ENCODE peak calls at places on chromosomes 11 and 22, in four cellular contexts. One of them, this sample, is unnamed.

GRCh38 chr11:124769804-124770774 is 8.0 kb upstream of the ESAM start:
- DNase-seq in SK-N-SH: no peak
- DNase-seq in H1: no peak
- DNase-seq in K562: no peak
- DNase-seq in this sample: no peak

GRCh38 chr11:125481531-125481930 is 14.5 kb downstream of the FEZ1 start:
- DNase-seq in SK-N-SH: peak; percentile 40
- DNase-seq in H1: no peak
- DNase-seq in K562: no peak
- DNase-seq in this sample: no peak

GRCh38 chr11:71962428-71963038 is 33.7 kb downstream of the RNF121 start:
- DNase-seq in H1: no peak
- DNase-seq in SK-N-SH: no peak
- DNase-seq in K562: no peak
- DNase-seq in this sample: no peak

GRCh38 chr11:27350503-27350902 is 12.5 kb downstream of the CCDC34 start:
- DNase-seq in K562: no peak
- DNase-seq in H1: no peak
- DNase-seq in SK-N-SH: no peak
- DNase-seq in this sample: no peak

GRCh38 chr11:117583063-117583801 is 213.8 kb downstream of the DSCAML1 start:
- DNase-seq in K562: no peak
- DNase-seq in SK-N-SH: peak; percentile 49
- DNase-seq in H1: no peak
- DNase-seq in this sample: no peak

GRCh38 chr22:35528967-35529366 is 11.7 kb upstream of the RASD2 start:
- DNase-seq in K562: no peak
- DNase-seq in H1: no peak
- DNase-seq in SK-N-SH: no peak
- DNase-seq in this sample: no peak

GRCh38 chr22:29689201-29689871 is 30.5 kb upstream of the CABP7 start:
- DNase-seq in H1: no peak
- DNase-seq in SK-N-SH: no peak
- DNase-seq in K562: no peak
- DNase-seq in this sample: no peak

GRCh38 chr22:19638282-19639015 is 75.9 kb upstream of the SEPTIN5 start:
- DNase-seq in SK-N-SH: peak; percentile 7
- DNase-seq in K562: no peak
- DNase-seq in H1: no peak
- DNase-seq in this sample: no peak

GRCh38 chr11:88103337-88104206 is 71.7 kb downstream of the RAB38 start:
- DNase-seq in H1: peak; percentile 65
- DNase-seq in SK-N-SH: peak; percentile 15
- DNase-seq in K562: peak; percentile 35
- DNase-seq in this sample: peak; percentile 74

GRCh38 chr11:121067453-121067852 is 33.6 kb upstream of the TECTA start:
- DNase-seq in SK-N-SH: no peak
- DNase-seq in H1: no peak
- DNase-seq in K562: no peak
- DNase-seq in this sample: no peak

GRCh38 chr22:48954781-48955311 is 872.8 kb downstream of the BRD1 start:
- DNase-seq in H1: no peak
- DNase-seq in K562: peak; percentile 13
- DNase-seq in SK-N-SH: no peak
- DNase-seq in this sample: no peak

GRCh38 chr11:57764527-57764926 is 2.9 kb downstream of the CTNND1 start:
- DNase-seq in K562: no peak
- DNase-seq in SK-N-SH: no peak
- DNase-seq in H1: no peak
- DNase-seq in this sample: no peak

GRCh38 chr22:39240841-39241631 is 3.7 kb downstream of the PDGFB start:
- DNase-seq in K562: no peak
- DNase-seq in H1: peak; percentile 59
- DNase-seq in SK-N-SH: no peak
- DNase-seq in this sample: no peak

GRCh38 chr11:77381749-77382693 is 80.5 kb upstream of the GDPD4 start:
- DNase-seq in SK-N-SH: no peak
- DNase-seq in K562: no peak
- DNase-seq in H1: no peak
- DNase-seq in this sample: no peak

GRCh38 chr22:44330727-44331660 is 18.2 kb upstream of the SHISAL1 start:
- DNase-seq in H1: peak; percentile 77
- DNase-seq in K562: no peak
- DNase-seq in SK-N-SH: peak; percentile 71
- DNase-seq in this sample: peak; percentile 68

GRCh38 chr11:77669848-77670511 is 32.4 kb upstream of the CLNS1A start:
- DNase-seq in H1: no peak
- DNase-seq in K562: no peak
- DNase-seq in SK-N-SH: no peak
- DNase-seq in this sample: no peak

GRCh38 chr22:19843107-19843856 is 11.4 kb downstream of the GNB1L start:
- DNase-seq in H1: no peak
- DNase-seq in K562: no peak
- DNase-seq in SK-N-SH: no peak
- DNase-seq in this sample: no peak

GRCh38 chr22:34914871-34915270 is 151.1 kb upstream of the ISX start:
- DNase-seq in K562: no peak
- DNase-seq in H1: no peak
- DNase-seq in SK-N-SH: no peak
- DNase-seq in this sample: no peak

GRCh38 chr11:102341844-102342318 is 5.1 kb upstream of the BIRC2 start:
- DNase-seq in H1: peak; percentile 75
- DNase-seq in K562: peak; percentile 84
- DNase-seq in SK-N-SH: peak; percentile 60
- DNase-seq in this sample: peak; percentile 79

DNA sequence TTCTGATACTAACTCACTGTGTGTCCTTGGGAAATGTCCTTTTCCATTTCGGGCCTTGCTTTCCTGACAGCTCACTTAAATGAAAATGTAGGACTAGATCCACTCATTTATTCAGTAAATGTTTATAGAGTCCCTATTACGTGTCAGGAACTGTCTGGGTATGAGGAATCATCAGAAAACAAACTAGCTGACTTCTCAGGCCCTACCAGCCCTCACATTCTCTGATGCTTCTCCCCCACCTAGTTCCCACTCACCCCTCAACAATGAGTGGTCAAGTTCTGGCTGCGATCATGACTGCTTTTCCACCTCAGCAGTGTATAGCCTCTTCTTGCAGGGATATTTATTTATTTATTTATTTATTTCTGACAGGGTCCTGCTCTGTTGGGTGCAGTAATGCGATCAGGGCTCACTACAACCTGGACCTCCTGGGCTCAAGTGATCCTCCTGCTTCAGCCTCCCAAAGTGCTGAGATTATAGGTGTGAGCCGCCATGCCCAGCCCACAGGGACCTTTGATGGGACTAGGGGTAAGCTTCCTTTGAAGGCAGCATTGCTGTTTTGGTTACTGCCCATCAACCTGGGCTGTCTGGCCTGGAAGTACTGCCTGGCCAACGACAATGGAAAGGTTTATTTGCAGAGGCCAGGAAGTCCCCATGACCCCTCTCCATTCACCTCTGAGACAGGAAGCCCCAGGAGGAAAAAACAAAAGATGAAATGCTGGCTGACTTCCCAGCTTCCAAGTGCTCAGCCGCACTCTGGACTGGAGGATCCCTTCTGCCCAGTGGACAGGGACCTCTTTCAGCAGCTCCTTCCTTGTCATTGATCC is 33.1 kb upstream of the POLD3 start:
- DNase-seq in SK-N-SH: no peak
- DNase-seq in H1: no peak
- DNase-seq in K562: no peak
- DNase-seq in this sample: no peak
- TF ChIP-seq TEAD4 in SK-N-SH: no peak
- TF ChIP-seq TEAD4 in H1: no peak
- TF ChIP-seq TEAD4 in K562: no peak
- TF ChIP-seq TEAD4 in this sample: no peak

GRCh38 chr11:116229581-116229980 is 543.2 kb downstream of the BUD13 start:
- DNase-seq in K562: no peak
- DNase-seq in SK-N-SH: no peak
- DNase-seq in H1: no peak
- DNase-seq in this sample: no peak
- TF ChIP-seq TEAD4 in K562: no peak
- TF ChIP-seq TEAD4 in SK-N-SH: no peak
- TF ChIP-seq TEAD4 in H1: no peak
- TF ChIP-seq TEAD4 in this sample: no peak

GRCh38 chr22:30947821-30948454 is 20.6 kb downstream of the MORC2 start:
- DNase-seq in H1: no peak
- DNase-seq in SK-N-SH: peak; percentile 38
- DNase-seq in K562: peak; percentile 18
- DNase-seq in this sample: no peak

GRCh38 chr22:30945653-30946052 is 22.9 kb downstream of the MORC2 start:
- DNase-seq in H1: no peak
- DNase-seq in SK-N-SH: no peak
- DNase-seq in K562: no peak
- DNase-seq in this sample: no peak

GRCh38 chr22:30948930-30949342 is 19.6 kb downstream of the MORC2 start:
- DNase-seq in K562: no peak
- DNase-seq in H1: no peak
- DNase-seq in SK-N-SH: no peak
- DNase-seq in this sample: no peak

GRCh38 chr22:30946354-30946753 is 22.2 kb downstream of the MORC2 start:
- DNase-seq in SK-N-SH: no peak
- DNase-seq in K562: no peak
- DNase-seq in H1: no peak
- DNase-seq in this sample: no peak

DNA sequence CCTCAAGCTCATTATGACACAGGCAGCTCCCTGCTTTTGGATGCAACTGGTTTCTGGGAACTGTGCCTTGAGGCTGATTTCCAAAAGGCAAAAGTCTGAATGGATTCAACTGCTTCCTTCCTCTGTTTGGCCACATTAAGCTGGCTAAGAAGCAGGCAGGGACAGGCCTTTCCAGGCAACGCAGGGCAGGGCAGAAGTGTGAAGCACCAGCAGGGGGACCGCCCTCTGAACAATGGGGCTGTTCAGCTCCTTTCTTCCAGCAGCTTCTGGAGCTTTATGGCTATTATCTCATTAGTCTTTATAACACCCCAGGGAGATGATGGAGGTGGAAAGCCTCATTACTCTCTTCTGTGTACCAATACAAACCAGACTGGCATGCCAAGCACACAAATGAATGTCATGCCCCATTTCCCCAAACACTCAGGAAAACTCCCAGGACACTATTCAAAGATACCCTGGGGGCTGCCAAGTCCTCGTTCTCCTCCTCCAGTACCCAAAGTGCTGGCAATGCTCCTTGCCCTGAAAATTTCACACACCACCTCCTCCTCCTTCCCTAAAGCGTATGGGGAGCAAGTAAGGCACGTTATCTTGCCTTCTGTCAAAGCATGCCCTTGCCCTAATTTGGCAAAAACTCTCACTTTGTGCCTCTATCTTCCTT is 21.3 kb downstream of the MORC2 start:
- DNase-seq in SK-N-SH: no peak
- DNase-seq in K562: no peak
- DNase-seq in H1: no peak
- DNase-seq in this sample: no peak
- TF ChIP-seq TEAD4 in SK-N-SH: no peak
- TF ChIP-seq TEAD4 in K562: no peak
- TF ChIP-seq TEAD4 in H1: no peak
- TF ChIP-seq TEAD4 in this sample: no peak

DNA sequence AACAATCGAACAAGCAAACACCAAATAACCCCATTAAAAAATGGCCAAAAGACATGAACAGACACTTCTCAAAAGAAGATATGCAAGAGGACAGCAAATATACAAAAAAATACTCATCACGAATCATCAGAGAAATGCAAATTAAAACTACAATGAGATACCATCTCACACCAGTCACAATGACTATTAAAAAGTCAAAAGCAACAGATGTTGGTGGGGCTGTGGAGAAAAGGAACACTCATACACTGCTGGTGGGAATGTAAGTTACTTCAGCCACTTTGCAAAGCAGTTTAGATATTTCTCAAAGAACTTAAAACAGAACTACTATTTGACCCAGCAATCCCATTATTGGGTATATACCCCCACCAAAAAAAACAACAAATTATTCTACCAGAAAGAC is 51.3 kb upstream of the FLI1 start:
- DNase-seq in SK-N-SH: no peak
- DNase-seq in H1: no peak
- DNase-seq in K562: no peak
- DNase-seq in this sample: no peak
- TF ChIP-seq TEAD4 in SK-N-SH: no peak
- TF ChIP-seq TEAD4 in H1: no peak
- TF ChIP-seq TEAD4 in K562: no peak
- TF ChIP-seq TEAD4 in this sample: no peak